ENCODE peak calls at places on chromosomes 12 and 14, in ten cellular contexts. One of them, this sample, is unnamed.
A peak's percentile ranks its signal among the peaks of the same experiment; 100 is the strongest.

GRCh38 chr14:81277096-81277495 is 56.3 kb upstream of the GTF2A1 start:
- DNase-seq in GM23248: no peak
- DNase-seq in esophagus squamous epithelium: no peak
- DNase-seq in heart left ventricle: no peak
- DNase-seq in keratinocyte: no peak
- DNase-seq in lung: no peak
- DNase-seq in OCI-LY7: no peak
- DNase-seq in A549: no peak
- DNase-seq in cardiac muscle cell: no peak
- DNase-seq in prostate gland: no peak
- DNase-seq in this sample: no peak

GRCh38 chr14:99270491-99271287 is 1.3 kb downstream of the BCL11B start:
- DNase-seq in GM23248: peak; percentile 9
- DNase-seq in esophagus squamous epithelium: no peak
- DNase-seq in heart left ventricle: no peak
- DNase-seq in keratinocyte: no peak
- DNase-seq in lung: no peak
- DNase-seq in OCI-LY7: no peak
- DNase-seq in A549: no peak
- DNase-seq in cardiac muscle cell: no peak
- DNase-seq in prostate gland: no peak
- DNase-seq in this sample: peak; percentile 21

GRCh38 chr12:25200703-25201102 is 5.7 kb downstream of the ETFRF1 start:
- DNase-seq in GM23248: peak; percentile 39
- DNase-seq in esophagus squamous epithelium: no peak
- DNase-seq in heart left ventricle: no peak
- DNase-seq in keratinocyte: no peak
- DNase-seq in lung: no peak
- DNase-seq in OCI-LY7: no peak
- DNase-seq in A549: no peak
- DNase-seq in cardiac muscle cell: peak; percentile 29
- DNase-seq in prostate gland: no peak
- DNase-seq in this sample: no peak

GRCh38 chr12:70606001-70606400 is 31.2 kb downstream of the PTPRB start:
- DNase-seq in GM23248: peak; percentile 54
- DNase-seq in esophagus squamous epithelium: no peak
- DNase-seq in heart left ventricle: no peak
- DNase-seq in keratinocyte: peak; percentile 30
- DNase-seq in lung: no peak
- DNase-seq in OCI-LY7: no peak
- DNase-seq in A549: no peak
- DNase-seq in cardiac muscle cell: no peak
- DNase-seq in prostate gland: no peak
- DNase-seq in this sample: no peak

GRCh38 chr14:92198804-92199203 is 77.0 kb downstream of the CPSF2 start:
- DNase-seq in GM23248: no peak
- DNase-seq in esophagus squamous epithelium: no peak
- DNase-seq in heart left ventricle: no peak
- DNase-seq in keratinocyte: no peak
- DNase-seq in lung: no peak
- DNase-seq in OCI-LY7: no peak
- DNase-seq in A549: no peak
- DNase-seq in cardiac muscle cell: no peak
- DNase-seq in prostate gland: no peak
- DNase-seq in this sample: no peak

GRCh38 chr14:58829594-58829993 is 191.8 kb downstream of the DACT1 start:
- DNase-seq in GM23248: no peak
- DNase-seq in esophagus squamous epithelium: no peak
- DNase-seq in heart left ventricle: no peak
- DNase-seq in keratinocyte: no peak
- DNase-seq in lung: no peak
- DNase-seq in OCI-LY7: no peak
- DNase-seq in A549: no peak
- DNase-seq in cardiac muscle cell: no peak
- DNase-seq in prostate gland: no peak
- DNase-seq in this sample: no peak

GRCh38 chr12:109861689-109862314 is 18.5 kb downstream of the GLTP start:
- DNase-seq in GM23248: no peak
- DNase-seq in esophagus squamous epithelium: no peak
- DNase-seq in heart left ventricle: no peak
- DNase-seq in keratinocyte: no peak
- DNase-seq in lung: no peak
- DNase-seq in OCI-LY7: no peak
- DNase-seq in A549: no peak
- DNase-seq in cardiac muscle cell: no peak
- DNase-seq in prostate gland: no peak
- DNase-seq in this sample: no peak

GRCh38 chr12:14514154-14514842 is 53.4 kb downstream of the PLBD1 start:
- DNase-seq in GM23248: peak; percentile 2
- DNase-seq in esophagus squamous epithelium: no peak
- DNase-seq in heart left ventricle: peak; percentile 42
- DNase-seq in keratinocyte: peak; percentile 9
- DNase-seq in lung: peak; percentile 44
- DNase-seq in OCI-LY7: peak; percentile 80
- DNase-seq in A549: no peak
- DNase-seq in cardiac muscle cell: peak; percentile 62
- DNase-seq in prostate gland: peak; percentile 88
- DNase-seq in this sample: peak; percentile 42

GRCh38 chr14:66284346-66284745 is 201.8 kb upstream of the CCDC196 start:
- DNase-seq in GM23248: peak; percentile 27
- DNase-seq in esophagus squamous epithelium: no peak
- DNase-seq in heart left ventricle: no peak
- DNase-seq in keratinocyte: no peak
- DNase-seq in lung: no peak
- DNase-seq in OCI-LY7: no peak
- DNase-seq in A549: no peak
- DNase-seq in cardiac muscle cell: peak; percentile 5
- DNase-seq in prostate gland: no peak
- DNase-seq in this sample: no peak

DNA sequence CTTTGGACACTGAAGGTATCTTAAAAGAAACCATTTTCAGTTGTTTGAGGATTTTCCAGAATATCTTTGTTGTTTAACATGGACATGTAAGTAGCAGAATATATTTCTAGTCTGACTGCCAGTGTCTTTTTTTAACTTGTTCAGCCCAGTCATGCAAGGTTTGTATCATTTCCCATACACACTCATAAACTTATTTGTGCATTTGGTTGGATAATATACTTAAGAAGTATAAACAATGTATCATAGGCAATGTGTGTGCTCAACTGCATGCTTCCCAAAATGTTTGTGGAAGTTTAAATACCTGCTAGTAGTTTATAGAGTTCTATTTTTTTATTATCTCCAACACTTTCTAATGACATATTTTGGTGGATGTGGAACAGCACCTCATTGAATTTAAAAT is 707.4 kb upstream of the FBXO33 start:
- DNase-seq in GM23248: no peak
- DNase-seq in esophagus squamous epithelium: no peak
- DNase-seq in heart left ventricle: no peak
- DNase-seq in keratinocyte: no peak
- DNase-seq in lung: no peak
- DNase-seq in OCI-LY7: no peak
- DNase-seq in A549: no peak
- DNase-seq in cardiac muscle cell: no peak
- DNase-seq in prostate gland: no peak
- DNase-seq in this sample: no peak
- H3K27ac ChIP-seq in GM23248: no peak overlapping the region
- H3K27ac ChIP-seq in esophagus squamous epithelium: no peak overlapping the region
- H3K27ac ChIP-seq in heart left ventricle: no peak overlapping the region
- H3K27ac ChIP-seq in keratinocyte: no peak overlapping the region
- H3K27ac ChIP-seq in lung: no peak overlapping the region
- H3K27ac ChIP-seq in OCI-LY7: no peak overlapping the region
- H3K27ac ChIP-seq in A549: no peak overlapping the region
- H3K27ac ChIP-seq in cardiac muscle cell: no peak overlapping the region
- H3K27ac ChIP-seq in prostate gland: no peak overlapping the region
- H3K27ac ChIP-seq in this sample: no peak overlapping the region

DNA sequence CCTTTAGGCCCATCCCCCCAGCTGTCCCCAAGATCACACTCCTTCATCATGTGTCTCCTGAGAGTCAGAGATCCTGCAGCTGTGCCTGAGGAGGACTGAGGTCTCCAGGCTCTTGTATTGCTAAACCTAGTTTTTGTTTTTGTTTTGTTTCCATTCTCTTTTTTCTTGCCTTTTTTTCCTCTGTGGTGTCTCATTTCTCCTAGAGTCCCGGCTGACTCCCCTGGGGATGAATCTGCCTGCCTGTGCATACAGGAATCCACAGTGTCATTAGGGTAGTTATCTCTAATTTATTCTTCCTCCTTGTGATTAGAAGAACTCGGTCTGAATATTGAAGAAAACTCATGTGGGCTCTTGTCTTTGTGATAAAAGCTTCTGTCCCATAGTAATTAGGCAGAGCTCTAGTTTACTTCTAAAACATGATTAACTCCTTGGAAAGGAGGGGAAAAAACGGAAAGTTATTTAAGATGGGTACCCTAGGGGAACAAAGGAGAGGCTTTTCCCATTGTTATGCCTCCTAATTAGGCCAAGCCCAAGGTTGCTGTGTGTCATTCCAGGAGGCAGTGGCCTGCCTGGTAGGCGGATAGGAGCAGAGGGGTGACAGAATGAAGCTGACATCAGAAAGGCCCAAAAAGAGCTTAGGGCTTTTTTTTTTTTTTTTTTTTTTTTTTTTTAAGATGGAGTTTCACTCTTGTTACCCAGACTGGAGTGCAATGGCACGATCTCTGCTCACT is 343.1 kb downstream of the ZFP36L1 start:
- DNase-seq in GM23248: no peak
- DNase-seq in esophagus squamous epithelium: no peak
- DNase-seq in heart left ventricle: no peak
- DNase-seq in keratinocyte: no peak
- DNase-seq in lung: no peak
- DNase-seq in OCI-LY7: peak; percentile 42
- DNase-seq in A549: no peak
- DNase-seq in cardiac muscle cell: no peak
- DNase-seq in prostate gland: no peak
- DNase-seq in this sample: peak; percentile 62
- H3K27ac ChIP-seq in GM23248: no peak overlapping the region
- H3K27ac ChIP-seq in esophagus squamous epithelium: peak overlapping the region; percentile 63
- H3K27ac ChIP-seq in heart left ventricle: no peak overlapping the region
- H3K27ac ChIP-seq in keratinocyte: no peak overlapping the region
- H3K27ac ChIP-seq in lung: no peak overlapping the region
- H3K27ac ChIP-seq in OCI-LY7: no peak overlapping the region
- H3K27ac ChIP-seq in A549: peak overlapping the region; percentile 69
- H3K27ac ChIP-seq in cardiac muscle cell: no peak overlapping the region
- H3K27ac ChIP-seq in prostate gland: no peak overlapping the region
- H3K27ac ChIP-seq in this sample: peak overlapping the region; percentile 39

GRCh38 chr12:12734561-12735071 is 17.4 kb downstream of the CDKN1B start:
- DNase-seq in GM23248: no peak
- DNase-seq in esophagus squamous epithelium: no peak
- DNase-seq in heart left ventricle: no peak
- DNase-seq in keratinocyte: no peak
- DNase-seq in lung: no peak
- DNase-seq in OCI-LY7: no peak
- DNase-seq in A549: no peak
- DNase-seq in cardiac muscle cell: no peak
- DNase-seq in prostate gland: no peak
- DNase-seq in this sample: no peak

GRCh38 chr12:12731178-12731577 is 14.0 kb downstream of the CDKN1B start:
- DNase-seq in GM23248: no peak
- DNase-seq in esophagus squamous epithelium: no peak
- DNase-seq in heart left ventricle: no peak
- DNase-seq in keratinocyte: no peak
- DNase-seq in lung: no peak
- DNase-seq in OCI-LY7: no peak
- DNase-seq in A549: no peak
- DNase-seq in cardiac muscle cell: no peak
- DNase-seq in prostate gland: no peak
- DNase-seq in this sample: no peak

GRCh38 chr12:12731785-12732184 is 14.6 kb downstream of the CDKN1B start:
- DNase-seq in GM23248: no peak
- DNase-seq in esophagus squamous epithelium: no peak
- DNase-seq in heart left ventricle: no peak
- DNase-seq in keratinocyte: no peak
- DNase-seq in lung: no peak
- DNase-seq in OCI-LY7: no peak
- DNase-seq in A549: no peak
- DNase-seq in cardiac muscle cell: no peak
- DNase-seq in prostate gland: no peak
- DNase-seq in this sample: no peak

GRCh38 chr12:12734054-12734453 is 16.9 kb downstream of the CDKN1B start:
- DNase-seq in GM23248: no peak
- DNase-seq in esophagus squamous epithelium: no peak
- DNase-seq in heart left ventricle: no peak
- DNase-seq in keratinocyte: no peak
- DNase-seq in lung: no peak
- DNase-seq in OCI-LY7: no peak
- DNase-seq in A549: no peak
- DNase-seq in cardiac muscle cell: peak; percentile 30
- DNase-seq in prostate gland: no peak
- DNase-seq in this sample: peak; percentile 88

DNA sequence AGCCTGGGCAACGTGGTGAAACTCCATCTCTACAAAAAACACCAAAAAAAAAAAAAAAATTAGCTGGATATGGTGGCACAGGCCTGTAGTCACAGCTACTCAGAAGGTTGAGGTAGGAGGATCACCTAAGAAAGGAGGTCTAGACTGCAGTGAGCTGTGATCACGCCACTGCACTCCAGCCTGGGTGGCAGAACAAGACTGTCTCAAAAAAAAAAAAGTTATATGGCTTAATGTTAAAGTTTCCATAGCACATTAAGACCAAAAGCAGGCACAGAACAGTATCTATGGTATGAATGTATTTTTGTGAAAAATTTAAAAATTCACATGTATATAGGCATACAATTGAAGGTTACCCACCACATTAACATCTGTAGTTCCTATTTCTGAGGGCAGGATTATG is 15.9 kb downstream of the CDKN1B start:
- DNase-seq in GM23248: no peak
- DNase-seq in esophagus squamous epithelium: no peak
- DNase-seq in heart left ventricle: no peak
- DNase-seq in keratinocyte: no peak
- DNase-seq in lung: no peak
- DNase-seq in OCI-LY7: no peak
- DNase-seq in A549: no peak
- DNase-seq in cardiac muscle cell: no peak
- DNase-seq in prostate gland: no peak
- DNase-seq in this sample: no peak
- H3K27ac ChIP-seq in GM23248: no peak overlapping the region
- H3K27ac ChIP-seq in esophagus squamous epithelium: no peak overlapping the region
- H3K27ac ChIP-seq in heart left ventricle: no peak overlapping the region
- H3K27ac ChIP-seq in keratinocyte: no peak overlapping the region
- H3K27ac ChIP-seq in lung: no peak overlapping the region
- H3K27ac ChIP-seq in OCI-LY7: no peak overlapping the region
- H3K27ac ChIP-seq in A549: no peak overlapping the region
- H3K27ac ChIP-seq in cardiac muscle cell: no peak overlapping the region
- H3K27ac ChIP-seq in prostate gland: no peak overlapping the region
- H3K27ac ChIP-seq in this sample: no peak overlapping the region

DNA sequence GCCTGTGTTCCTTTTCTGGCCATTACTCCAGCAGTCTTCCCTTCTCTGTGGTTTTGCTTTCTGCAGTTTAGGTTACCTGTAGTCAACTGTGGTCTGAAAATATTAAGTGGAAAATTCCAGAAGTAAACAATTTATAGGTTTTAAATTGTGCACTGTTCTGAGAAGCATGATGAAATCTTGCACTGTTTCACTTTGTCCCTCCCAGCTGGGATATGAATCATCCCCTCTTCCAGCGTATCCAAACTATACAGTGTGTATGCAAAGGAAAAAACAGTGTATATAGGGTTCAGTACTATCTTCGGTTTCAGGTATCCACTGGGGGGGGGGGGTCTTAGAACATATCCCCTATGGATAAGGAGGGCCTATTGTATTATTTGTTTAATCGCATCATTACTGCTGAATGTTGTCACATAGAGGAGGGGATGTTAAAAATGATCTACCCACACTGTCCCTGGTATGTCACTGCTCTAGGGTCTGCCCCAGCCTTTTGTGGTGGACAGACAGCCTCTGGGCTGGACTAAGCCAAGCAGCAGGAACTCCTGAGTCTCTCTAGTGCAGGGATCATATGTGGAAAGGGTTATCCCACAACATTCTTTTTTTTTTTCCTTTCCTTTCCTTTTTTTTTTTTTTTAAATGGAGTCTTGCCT is 109.1 kb upstream of the MAX start:
- DNase-seq in GM23248: peak; percentile 85
- DNase-seq in esophagus squamous epithelium: no peak
- DNase-seq in heart left ventricle: no peak
- DNase-seq in keratinocyte: no peak
- DNase-seq in lung: no peak
- DNase-seq in OCI-LY7: no peak
- DNase-seq in A549: no peak
- DNase-seq in cardiac muscle cell: peak; percentile 78
- DNase-seq in prostate gland: no peak
- DNase-seq in this sample: no peak
- H3K27ac ChIP-seq in GM23248: peak overlapping the region; percentile 81
- H3K27ac ChIP-seq in esophagus squamous epithelium: no peak overlapping the region
- H3K27ac ChIP-seq in heart left ventricle: no peak overlapping the region
- H3K27ac ChIP-seq in keratinocyte: peak overlapping the region; percentile 47
- H3K27ac ChIP-seq in lung: no peak overlapping the region
- H3K27ac ChIP-seq in OCI-LY7: peak overlapping the region; percentile 97
- H3K27ac ChIP-seq in A549: peak overlapping the region; percentile 76
- H3K27ac ChIP-seq in cardiac muscle cell: no peak overlapping the region
- H3K27ac ChIP-seq in prostate gland: no peak overlapping the region
- H3K27ac ChIP-seq in this sample: no peak overlapping the region